ENCODE peak calls at places on chromosome 22, in eight cellular contexts. C is B cell, V is H9, B is retinal pigment epithelial cell, X is foreskin fibroblast, I is HepG2, Z is epithelial cell of esophagus, P is thyroid gland. N is an unnamed sample.

GRCh38 chr22:31055322-31056159 is 25.6 kb upstream of the SMTN start:
- DNase-seq in C (no peak), V (peak; percentile 45), B (peak; percentile 99), X (peak; percentile 99), I (peak; percentile 98), Z (peak; percentile 100), P (peak; percentile 89), N (peak; percentile 85)

GRCh38 chr22:27745154-27745553 is 56.4 kb downstream of the MN1 start:
- DNase-seq in C (no peak), V (no peak), B (no peak), X (no peak), I (no peak), Z (no peak), P (no peak), N (no peak)

GRCh38 chr22:30186048-30186447 is 60.5 kb downstream of the LIF start:
- DNase-seq in C (no peak), V (no peak), B (no peak), X (no peak), I (no peak), Z (no peak), P (no peak), N (no peak)

GRCh38 chr22:40258463-40259046 is 80.8 kb downstream of the TNRC6B start:
- DNase-seq in C (no peak), V (no peak), B (no peak), X (peak; percentile 53), I (no peak), Z (peak; percentile 90), P (no peak), N (no peak)

GRCh38 chr22:17931400-17931825 is 92.9 kb downstream of the MICAL3 start:
- DNase-seq in C (no peak), V (no peak), B (no peak), X (peak; percentile 50), I (no peak), Z (peak; percentile 38), P (peak; percentile 76), N (no peak)

GRCh38 chr22:35972559-35972958 is 56.1 kb downstream of the RBFOX2 start:
- DNase-seq in C (no peak), V (no peak), B (no peak), X (peak; percentile 62), I (no peak), Z (no peak), P (no peak), N (no peak)

GRCh38 chr22:45642966-45643365 is 28.7 kb upstream of the ATXN10 start:
- DNase-seq in C (no peak), V (no peak), B (no peak), X (no peak), I (no peak), Z (no peak), P (no peak), N (no peak)

GRCh38 chr22:44988671-44989070 is 21.1 kb downstream of the PHF21B start:
- DNase-seq in C (no peak), V (no peak), B (no peak), X (no peak), I (no peak), Z (no peak), P (no peak), N (no peak)

GRCh38 chr22:50526849-50527801 is 1.7 kb upstream of the SCO2 start:
- DNase-seq in C (peak; percentile 66), V (peak; percentile 88), B (no peak), X (peak; percentile 42), I (peak; percentile 70), Z (peak; percentile 55), P (no peak), N (no peak)

GRCh38 chr22:19360300-19360792 is 68.8 kb upstream of the CLTCL1 start:
- DNase-seq in C (no peak), V (no peak), B (no peak), X (no peak), I (no peak), Z (no peak), P (no peak), N (no peak)

GRCh38 chr22:46081831-46082210 is 68.5 kb upstream of the PPARA start:
- DNase-seq in C (no peak), V (no peak), B (no peak), X (no peak), I (no peak), Z (no peak), P (no peak), N (no peak)

GRCh38 chr22:46136539-46137217 is 13.6 kb upstream of the PPARA start:
- DNase-seq in C (no peak), V (no peak), B (no peak), X (no peak), I (no peak), Z (no peak), P (no peak), N (no peak)

GRCh38 chr22:42630901-42631602 is 9.3 kb downstream of the ATP5MGL start:
- DNase-seq in C (no peak), V (no peak), B (no peak), X (no peak), I (no peak), Z (peak; percentile 51), P (no peak), N (no peak)

GRCh38 chr22:27962268-27963191 is 43.5 kb upstream of the PITPNB start:
- DNase-seq in C (no peak), V (no peak), B (no peak), X (peak; percentile 32), I (no peak), Z (no peak), P (no peak), N (no peak)

GRCh38 chr22:50606561-50607365 is 6.2 kb downstream of the MAPK8IP2 start:
- DNase-seq in C (peak; percentile 49), V (no peak), B (no peak), X (no peak), I (no peak), Z (no peak), P (no peak), N (no peak)

GRCh38 chr22:28137036-28137435 is 218.0 kb upstream of the PITPNB start:
- DNase-seq in C (no peak), V (peak; percentile 34), B (no peak), X (no peak), I (no peak), Z (peak; percentile 52), P (no peak), N (no peak)

GRCh38 chr22:50222508-50222907 is 21.7 kb downstream of the SELENOO start:
- DNase-seq in C (no peak), V (no peak), B (no peak), X (no peak), I (no peak), Z (no peak), P (no peak), N (no peak)

GRCh38 chr22:49767355-49768062 is 60.2 kb downstream of the BRD1 start:
- DNase-seq in C (no peak), V (peak; percentile 72), B (peak; percentile 8), X (peak; percentile 69), I (peak; percentile 58), Z (peak; percentile 72), P (no peak), N (no peak)

GRCh38 chr22:17893900-17894299 is 119.6 kb upstream of the BID start:
- DNase-seq in C (no peak), V (no peak), B (no peak), X (no peak), I (peak; percentile 29), Z (no peak), P (no peak), N (no peak)

GRCh38 chr22:18023509-18024275 is 669 bp downstream of the MICAL3 start:
- DNase-seq in C (peak; percentile 78), V (peak; percentile 80), B (peak; percentile 61), X (peak; percentile 95), I (no peak), Z (peak; percentile 94), P (peak; percentile 78), N (peak; percentile 62)

GRCh38 chr22:39185601-39186012 is 33.1 kb upstream of the CBX7 start:
- DNase-seq in C (no peak), V (no peak), B (no peak), X (peak; percentile 93), I (peak; percentile 50), Z (no peak), P (no peak), N (no peak)

GRCh38 chr22:24432059-24432853 is 4.9 kb downstream of the ADORA2A start:
- DNase-seq in C (no peak), V (no peak), B (peak; percentile 45), X (peak; percentile 35), I (no peak), Z (peak; percentile 67), P (peak; percentile 83), N (no peak)
- TF ChIP-seq CTCF in C (no peak), V (no peak), B (peak; percentile 0), X (no peak), I (no peak), Z (no peak), P (no peak), N (no peak)

GRCh38 chr22:23894710-23895598 is 771 bp downstream of the MIF start:
- DNase-seq in C (peak; percentile 79), V (peak; percentile 82), B (peak; percentile 42), X (peak; percentile 85), I (peak; percentile 85), Z (peak; percentile 83), P (peak; percentile 96), N (no peak)
- TF ChIP-seq CTCF in C (peak; percentile 55), V (peak; percentile 61), B (peak; percentile 52), X (no peak), I (peak; percentile 69), Z (peak; percentile 56), P (no peak), N (no peak)

GRCh38 chr22:24518228-24518627 is 23.1 kb downstream of the UPB1 start:
- DNase-seq in C (no peak), V (no peak), B (no peak), X (no peak), I (no peak), Z (no peak), P (no peak), N (no peak)

GRCh38 chr22:24515025-24515338 is 19.9 kb downstream of the UPB1 start:
- DNase-seq in C (no peak), V (no peak), B (no peak), X (no peak), I (no peak), Z (no peak), P (no peak), N (no peak)

GRCh38 chr22:24514241-24515024 is 19.3 kb downstream of the UPB1 start:
- DNase-seq in C (no peak), V (no peak), B (no peak), X (no peak), I (peak; percentile 76), Z (no peak), P (no peak), N (no peak)

GRCh38 chr22:24517446-24517845 is 22.3 kb downstream of the UPB1 start:
- DNase-seq in C (no peak), V (no peak), B (no peak), X (no peak), I (no peak), Z (no peak), P (no peak), N (no peak)

DNA sequence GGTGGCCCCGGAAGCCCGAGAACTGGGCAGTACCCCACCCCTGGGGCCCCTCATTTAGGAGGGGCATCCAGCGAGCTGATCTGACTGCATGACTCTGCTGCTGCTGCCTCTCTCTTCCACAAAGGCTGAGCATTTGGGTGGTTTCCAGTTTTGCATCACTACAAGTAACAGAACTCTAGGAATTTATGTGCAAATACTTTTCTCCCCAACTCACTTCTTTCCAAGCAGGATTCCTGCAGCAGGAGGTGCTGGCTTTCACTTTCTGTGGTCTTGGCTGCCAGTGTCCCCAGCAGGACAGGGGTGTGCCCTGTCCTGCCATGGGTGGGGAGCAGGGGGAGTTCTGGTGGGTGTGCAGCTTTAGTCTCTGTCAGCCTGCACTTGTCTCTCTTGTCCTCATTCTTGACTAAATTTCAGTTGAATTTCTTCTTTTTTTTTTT is 21.2 kb downstream of the UPB1 start:
- DNase-seq in C (no peak), V (peak; percentile 55), B (peak; percentile 43), X (peak; percentile 90), I (peak; percentile 62), Z (peak; percentile 73), P (peak; percentile 44), N (peak; percentile 69)
- TF ChIP-seq CTCF in C (no peak), V (no peak), B (peak; percentile 17), X (no peak), I (peak; percentile 8), Z (no peak), P (no peak), N (peak; percentile 9)

GRCh38 chr22:22666307-22667091 is 22.1 kb downstream of the GGTLC2 start:
- DNase-seq in C (no peak), V (peak; percentile 71), B (no peak), X (peak; percentile 68), I (peak; percentile 11), Z (no peak), P (peak; percentile 63), N (peak; percentile 8)
- TF ChIP-seq CTCF in C (peak; percentile 71), V (peak; percentile 82), B (peak; percentile 82), X (peak; percentile 74), I (peak; percentile 77), Z (peak; percentile 42), P (no peak), N (peak; percentile 88)

N was measured in AG09319.